ENCODE peak calls at places on chromosome 1, in nine cellular contexts. N, C, I, G, Z, J, X, K and D are unnamed samples.

GRCh38 chr1:87684786-87685185 is 356.1 kb downstream of the LMO4 start:
- DNase-seq in J (no peak), G (no peak), X (no peak), N (no peak), C (no peak), K (no peak), Z (no peak), I (no peak), D (no peak)

GRCh38 chr1:198780376-198780775 is 141.5 kb downstream of the PTPRC start:
- DNase-seq in X (no peak), N (no peak), I (no peak), J (no peak), K (no peak), G (no peak), Z (no peak), C (no peak), D (no peak)

GRCh38 chr1:12132078-12132477 is 34.7 kb upstream of the TNFRSF1B start:
- DNase-seq in G (peak), J (no peak), N (peak), X (no peak), I (no peak), Z (no peak), K (peak), C (no peak), D (no peak)

GRCh38 chr1:22835920-22836319 is 125.3 kb downstream of the EPHB2 start:
- DNase-seq in Z (no peak), I (no peak), J (no peak), G (no peak), X (no peak), K (no peak), N (no peak), C (no peak), D (no peak)

GRCh38 chr1:5475572-5475971 is 516.7 kb downstream of the NPHP4 start:
- DNase-seq in I (no peak), G (no peak), Z (no peak), J (no peak), C (no peak), N (no peak), K (no peak), X (no peak), D (no peak)

GRCh38 chr1:20366766-20367602 is 76.3 kb downstream of the VWA5B1 start:
- DNase-seq in G (peak), Z (no peak), X (no peak), J (no peak), N (no peak), I (peak), C (no peak), K (no peak), D (no peak)

GRCh38 chr1:97379387-97380075 is 541.3 kb downstream of the DPYD start:
- DNase-seq in C (no peak), K (no peak), I (no peak), J (no peak), N (peak), Z (no peak), G (no peak), X (no peak), D (no peak)

GRCh38 chr1:84298336-84298687 is 3.2 kb upstream of the SAMD13 start:
- DNase-seq in N (no peak), K (peak), J (peak), G (peak), C (peak), Z (peak), X (peak), I (peak), D (no peak)

GRCh38 chr1:12150456-12151200 is 16.2 kb upstream of the TNFRSF1B start:
- DNase-seq in C (no peak), N (no peak), Z (no peak), X (no peak), J (no peak), G (no peak), K (no peak), I (no peak), D (no peak)

GRCh38 chr1:83802023-83802422 is 196.9 kb downstream of the TTLL7 start:
- DNase-seq in J (no peak), G (no peak), K (no peak), Z (no peak), X (no peak), C (no peak), I (no peak), N (no peak), D (no peak)